ENCODE peak calls at places on chromosomes 4 and X, in six cellular contexts. X is nephron progenitor cell; E is stimulated activated CD4-positive, alpha-beta T cell treated with anti-CD3 and anti-CD28 coated beads, Interleukin-4, amount 100 ng/mL, for 1 hour; K is activated T-cell treated with anti-CD3 and anti-CD28 coated beads for 24 hours; N is NCI-H187; F is posterior vena cava. Y is an unnamed sample.
A peak's percentile ranks its signal among the peaks of the same experiment; 100 is the strongest.

GRCh38 chr4:127162741-127163140 is 470.0 kb upstream of the INTU start:
- DNase-seq in X (no peak), E (no peak), K (no peak), N (no peak), F (no peak), Y (peak; percentile 87)

GRCh38 chr4:155679343-155679742 is 12.7 kb downstream of the GUCY1A1 start:
- DNase-seq in X (no peak), E (no peak), K (no peak), N (no peak), F (peak; percentile 82), Y (peak; percentile 87)

GRCh38 chrX:107716816-107717700 is 58.5 kb downstream of the TSC22D3 start:
- DNase-seq in X (peak; percentile 42), E (peak; percentile 70), K (peak; percentile 67), N (no peak), F (peak; percentile 96), Y (peak; percentile 58)

GRCh38 chrX:77691916-77692315 is 94.1 kb downstream of the ATRX start:
- DNase-seq in X (no peak), E (no peak), K (no peak), N (no peak), F (no peak), Y (no peak)

GRCh38 chr4:5139141-5139540 is 87.9 kb downstream of the STK32B start:
- DNase-seq in X (no peak), E (no peak), K (no peak), N (no peak), F (no peak), Y (no peak)

GRCh38 chr4:137531951-137532868 is at the start of gene PCDH18:
- DNase-seq in X (peak; percentile 75), E (peak; percentile 6), K (no peak), N (no peak), F (peak; percentile 95), Y (peak; percentile 71)

GRCh38 chr4:153486281-153487151 is 20.4 kb downstream of the TMEM131L start:
- DNase-seq in X (no peak), E (peak; percentile 24), K (no peak), N (no peak), F (no peak), Y (peak; percentile 99)

GRCh38 chr4:147625733-147626132 is 8.5 kb downstream of the TMEM184C start:
- DNase-seq in X (no peak), E (no peak), K (no peak), N (no peak), F (no peak), Y (no peak)

GRCh38 chrX:152154050-152154449 is 15.7 kb upstream of the MAGEA10 start:
- DNase-seq in X (no peak), E (no peak), K (no peak), N (no peak), F (no peak), Y (no peak)

GRCh38 chrX:122203399-122203798 is 980.7 kb upstream of the GRIA3 start:
- DNase-seq in X (no peak), E (no peak), K (no peak), N (no peak), F (no peak), Y (no peak)

GRCh38 chrX:57329008-57329407 is 42.5 kb downstream of the FAAH2 start:
- DNase-seq in X (no peak), E (no peak), K (no peak), N (no peak), F (no peak), Y (peak; percentile 0)

GRCh38 chrX:124026529-124026928 is 65.0 kb downstream of the STAG2 start:
- DNase-seq in X (no peak), E (no peak), K (no peak), N (no peak), F (no peak), Y (no peak)

Y was measured in epithelial cell of esophagus.